ENCODE peak calls at places on chromosomes 1 and 21, in ten cellular contexts. F, M, V, I, B, Y, A, D, S and R are unnamed samples.

GRCh38 chr1:92519043-92519442 is 32.3 kb upstream of the GFI1 start:
- DNase-seq in F (no peak), Y (no peak), B (no peak), A (no peak), I (no peak), V (no peak), D (no peak), S (no peak), M (no peak), R (no peak)

GRCh38 chr1:29380532-29380931 is 144.2 kb downstream of the PTPRU start:
- DNase-seq in B (no peak), V (no peak), F (no peak), D (no peak), Y (no peak), S (peak), M (no peak), I (no peak), A (peak), R (peak)

GRCh38 chr1:173307845-173308244 is 100.7 kb upstream of the TNFSF4 start:
- DNase-seq in V (no peak), I (no peak), F (no peak), S (no peak), Y (no peak), A (no peak), M (no peak), D (no peak), B (no peak), R (no peak)

GRCh38 chr1:13512472-13512871 is 1.3 kb downstream of the LRRC38 start:
- DNase-seq in B (no peak), F (no peak), D (no peak), I (peak), Y (no peak), S (no peak), V (no peak), A (no peak), M (no peak), R (no peak)

GRCh38 chr1:19327301-19327700 is 15.2 kb downstream of the SLC66A1 start:
- DNase-seq in F (no peak), I (no peak), A (no peak), B (no peak), S (no peak), D (no peak), V (no peak), M (no peak), Y (no peak), R (no peak)

GRCh38 chr1:164452549-164452948 is 106.4 kb upstream of the PBX1 start:
- DNase-seq in M (no peak), S (no peak), Y (no peak), A (no peak), V (no peak), I (no peak), D (peak), B (no peak), F (no peak), R (no peak)

GRCh38 chr1:21034725-21035628 is 141.7 kb downstream of the EIF4G3 start:
- DNase-seq in A (no peak), D (no peak), V (no peak), B (no peak), Y (no peak), I (no peak), F (no peak), S (no peak), M (no peak), R (no peak)

GRCh38 chr21:44419679-44420078 is 35.6 kb upstream of the LRRC3 start:
- DNase-seq in M (no peak), V (peak), D (no peak), Y (no peak), A (no peak), B (no peak), I (peak), F (no peak), S (no peak), R (no peak)

GRCh38 chr1:26363549-26364448 is 8.8 kb downstream of the ZNF683 start:
- DNase-seq in Y (peak), F (peak), B (peak), A (peak), D (peak), V (peak), S (peak), I (peak), M (peak), R (no peak)

GRCh38 chr1:25476186-25477097 is 45.7 kb downstream of the MACO1 start:
- DNase-seq in A (no peak), V (no peak), I (no peak), B (no peak), F (no peak), M (no peak), S (no peak), Y (no peak), D (no peak), R (no peak)

GRCh38 chr21:42562258-42562657 is 48.6 kb downstream of the SLC37A1 start:
- DNase-seq in I (peak), B (no peak), Y (no peak), V (no peak), D (no peak), S (no peak), M (no peak), A (no peak), F (no peak), R (no peak)

GRCh38 chr1:15916417-15916816 is 59.5 kb downstream of the ZBTB17 start:
- DNase-seq in D (no peak), Y (no peak), B (no peak), M (no peak), F (no peak), A (peak), S (peak), V (no peak), I (no peak), R (no peak)

GRCh38 chr1:175984057-175984812 is 222.9 kb downstream of the COP1 start:
- DNase-seq in Y (no peak), S (no peak), A (no peak), F (no peak), V (no peak), M (no peak), B (no peak), I (no peak), D (no peak), R (no peak)

GRCh38 chr1:206030714-206031113 is 7.0 kb upstream of the CTSE start:
- DNase-seq in M (peak), Y (no peak), S (peak), I (peak), F (peak), D (peak), B (peak), V (no peak), A (peak), R (peak)

GRCh38 chr1:67850151-67850551 is 16.9 kb upstream of the GNG12 start:
- DNase-seq in Y (no peak), D (peak), A (no peak), I (peak), V (no peak), M (peak), F (peak), B (no peak), S (peak), R (no peak)

GRCh38 chr21:14712121-14712520 is 166.0 kb upstream of the SAMSN1 start:
- DNase-seq in V (no peak), M (no peak), F (no peak), S (peak), I (no peak), D (no peak), B (no peak), Y (no peak), A (no peak), R (peak)

GRCh38 chr1:14369526-14370213 is 228.8 kb upstream of the KAZN start:
- DNase-seq in F (no peak), I (no peak), M (no peak), D (no peak), V (no peak), A (no peak), Y (no peak), S (no peak), B (no peak), R (no peak)

GRCh38 chr1:161192476-161193465 is 6.1 kb downstream of the ADAMTS4 start:
- DNase-seq in Y (no peak), A (peak), S (peak), D (peak), B (peak), V (peak), F (peak), I (peak), M (peak), R (no peak)

GRCh38 chr1:84840346-84840745 is 52.7 kb downstream of the LPAR3 start:
- DNase-seq in D (no peak), F (no peak), B (no peak), I (no peak), S (peak), M (no peak), Y (no peak), A (no peak), V (no peak), R (no peak)

GRCh38 chr1:236590553-236591150 is 13.7 kb downstream of the HEATR1 start:
- DNase-seq in Y (no peak), I (no peak), B (no peak), F (no peak), S (no peak), V (no peak), D (no peak), M (no peak), A (no peak), R (no peak)

GRCh38 chr1:235327559-235328270 is at the start of gene ARID4B:
- DNase-seq in F (no peak), S (no peak), B (no peak), A (no peak), V (no peak), M (no peak), D (no peak), Y (peak), I (no peak), R (no peak)

GRCh38 chr1:230581446-230582079 is 60.7 kb upstream of the COG2 start:
- DNase-seq in I (peak), Y (no peak), A (no peak), V (no peak), M (peak), S (peak), D (peak), F (no peak), B (peak), R (no peak)

GRCh38 chr1:205538211-205538840 is 33.9 kb downstream of the CDK18 start:
- DNase-seq in I (peak), A (peak), V (no peak), F (no peak), Y (no peak), D (no peak), M (no peak), B (peak), S (peak), R (no peak)

GRCh38 chr1:54604572-54605370 is 18.6 kb downstream of the FAM151A start:
- DNase-seq in A (no peak), I (no peak), M (peak), D (no peak), S (peak), F (no peak), Y (no peak), V (no peak), B (no peak), R (no peak)

GRCh38 chr1:12171206-12172041 is 4.6 kb downstream of the TNFRSF1B start:
- DNase-seq in V (no peak), S (no peak), M (peak), Y (no peak), A (no peak), D (no peak), F (no peak), I (no peak), B (no peak), R (no peak)

GRCh38 chr1:150062113-150062512 is 5.5 kb upstream of the VPS45 start:
- DNase-seq in M (no peak), F (no peak), V (no peak), A (no peak), Y (no peak), D (no peak), B (no peak), I (no peak), S (no peak), R (no peak)

GRCh38 chr1:204858381-204858821 is 12.3 kb upstream of the NFASC start:
- DNase-seq in I (no peak), A (no peak), S (peak), D (no peak), Y (no peak), V (no peak), F (no peak), M (no peak), B (no peak), R (no peak)

GRCh38 chr21:33931799-33932390 is 16.3 kb upstream of the ATP5PO start:
- DNase-seq in I (no peak), V (no peak), Y (no peak), B (no peak), M (no peak), D (no peak), A (no peak), S (peak), F (no peak), R (no peak)

GRCh38 chr1:156263288-156263655 is 15.4 kb upstream of the PAQR6 start:
- DNase-seq in F (no peak), M (no peak), V (no peak), D (no peak), A (no peak), S (no peak), B (no peak), I (no peak), Y (no peak), R (no peak)

GRCh38 chr1:63010898-63011660 is 227.1 kb downstream of the ATG4C start:
- DNase-seq in D (peak), B (no peak), S (no peak), F (peak), M (no peak), V (no peak), A (peak), Y (no peak), I (no peak), R (no peak)

GRCh38 chr1:17696417-17697301 is 58.5 kb upstream of the ACTL8 start:
- DNase-seq in Y (no peak), S (peak), I (peak), V (no peak), B (no peak), F (peak), D (peak), M (no peak), A (peak), R (peak)

GRCh38 chr1:236023926-236024565 is 40.8 kb downstream of the NID1 start:
- DNase-seq in I (no peak), S (peak), A (no peak), F (no peak), V (no peak), M (no peak), D (no peak), B (no peak), Y (no peak), R (no peak)

GRCh38 chr1:29810121-29811120 is 574.1 kb downstream of the PTPRU start:
- DNase-seq in D (no peak), V (peak), S (no peak), B (no peak), F (no peak), A (no peak), I (peak), M (no peak), Y (no peak), R (no peak)

GRCh38 chr1:39293375-39294070 is 89.0 kb downstream of the MACF1 start:
- DNase-seq in S (no peak), B (no peak), D (peak), A (peak), V (no peak), Y (no peak), F (no peak), I (no peak), M (no peak), R (no peak)

GRCh38 chr1:67853704-67854103 is 20.4 kb upstream of the GNG12 start:
- DNase-seq in Y (no peak), V (no peak), F (peak), D (peak), S (peak), I (peak), B (peak), A (peak), M (peak), R (peak)

GRCh38 chr1:63686696-63687095 is 87.1 kb upstream of the ROR1 start:
- DNase-seq in V (no peak), D (no peak), M (no peak), S (no peak), I (no peak), F (no peak), B (no peak), A (no peak), Y (no peak), R (no peak)

GRCh38 chr1:174606471-174606870 is 158.7 kb downstream of the GPR52 start:
- DNase-seq in Y (no peak), F (no peak), V (no peak), M (no peak), S (no peak), I (no peak), D (no peak), A (no peak), B (no peak), R (no peak)

GRCh38 chr1:74755475-74755874 is 22.5 kb downstream of the TYW3 start:
- DNase-seq in S (no peak), A (no peak), F (no peak), Y (no peak), B (no peak), I (no peak), V (no peak), M (no peak), D (no peak), R (no peak)

GRCh38 chr1:63205776-63206175 is 116.6 kb upstream of the FOXD3 start:
- DNase-seq in A (no peak), B (no peak), F (no peak), V (no peak), I (no peak), Y (no peak), S (no peak), D (no peak), M (no peak), R (no peak)

GRCh38 chr1:57369889-57370288 is 54.0 kb downstream of the DAB1 start:
- DNase-seq in F (no peak), D (no peak), V (no peak), A (no peak), Y (no peak), I (no peak), B (no peak), M (no peak), S (no peak), R (no peak)
- H3K4me3 ChIP-seq in F (no peak), D (no peak), V (no peak), A (no peak), Y (no peak), I (no peak), B (no peak), M (no peak), S (no peak), R (no peak)

GRCh38 chr1:1462318-1462966 is 9.1 kb upstream of the ATAD3B start:
- DNase-seq in B (peak), M (peak), Y (no peak), F (no peak), V (no peak), A (no peak), D (no peak), S (no peak), I (peak), R (no peak)
- H3K4me3 ChIP-seq in B (peak), M (peak), Y (no peak), F (no peak), V (no peak), A (no peak), D (no peak), S (no peak), I (no peak), R (no peak)

GRCh38 chr1:27428316-27429028 is 36.0 kb downstream of the GPR3 start:
- DNase-seq in V (peak), D (no peak), F (no peak), I (peak), B (peak), M (no peak), Y (no peak), S (no peak), A (no peak), R (no peak)
- H3K4me3 ChIP-seq in V (peak), D (no peak), F (no peak), I (peak), B (no peak), M (no peak), Y (peak), S (no peak), A (no peak), R (no peak)

DNA sequence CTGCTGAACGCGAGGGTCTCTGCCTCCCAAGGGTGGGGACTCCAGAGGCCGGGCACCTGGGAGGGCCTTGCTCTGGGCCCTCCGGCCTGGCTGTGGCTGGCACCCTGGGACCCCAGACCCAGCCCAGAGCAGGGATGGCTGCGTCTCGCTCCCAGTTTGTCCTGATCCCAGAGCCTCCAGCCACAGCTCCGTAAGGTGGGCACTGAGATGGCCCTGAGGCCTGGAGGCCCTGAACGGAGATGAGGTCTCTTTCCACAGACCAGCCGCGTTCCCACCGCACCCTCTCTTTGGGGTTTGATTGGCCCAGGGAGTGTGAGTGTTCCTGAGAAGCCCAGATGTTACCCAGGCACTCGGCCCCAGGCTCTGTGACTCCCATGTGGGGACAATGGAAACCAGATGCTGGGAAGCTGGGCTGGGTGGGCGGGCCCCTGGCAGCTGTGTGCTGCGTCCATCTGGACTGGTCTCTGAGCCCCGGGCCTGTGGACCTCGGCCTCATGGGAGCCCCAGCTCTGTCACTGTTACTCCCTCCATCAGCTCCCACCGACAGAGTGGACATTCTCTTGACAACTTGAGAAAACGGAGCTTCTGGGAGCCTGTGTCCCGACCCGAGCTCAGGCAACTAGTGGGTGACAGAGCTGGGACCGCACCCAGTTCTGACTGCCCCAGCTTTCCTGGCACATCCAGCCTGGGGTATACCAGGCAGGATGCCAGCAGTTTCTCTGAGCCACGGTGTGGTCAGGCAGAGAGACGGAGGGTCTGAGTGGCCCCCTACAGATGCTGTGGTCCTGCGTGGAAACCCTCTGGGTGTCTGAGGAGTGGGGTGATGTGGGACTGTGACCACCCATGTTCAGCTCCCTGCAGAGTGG is 9.8 kb upstream of the COL6A1 start:
- DNase-seq in Y (no peak), A (peak), V (peak), S (no peak), I (peak), M (no peak), F (no peak), D (peak), B (peak), R (no peak)
- H3K4me3 ChIP-seq in Y (peak), A (no peak), V (peak), S (no peak), I (no peak), M (no peak), F (no peak), D (no peak), B (peak), R (no peak)